ENCODE peak calls at places on chromosomes 4 and X, in seven cellular contexts. One of them, this sample, is unnamed.

GRCh38 chr4:86846921-86847320 is 2.3 kb downstream of the SLC10A6 start:
- DNase-seq in endodermal cell: no peak
- DNase-seq in effector memory CD4-positive, alpha-beta T cell: no peak
- DNase-seq in tibial artery: no peak
- DNase-seq in neural progenitor cell: no peak
- DNase-seq in body of pancreas: no peak
- DNase-seq in CD8-positive, alpha-beta T cell: no peak
- DNase-seq in this sample: peak; percentile 14

GRCh38 chr4:42149004-42149403 is 3.5 kb downstream of the BEND4 start:
- DNase-seq in endodermal cell: no peak
- DNase-seq in effector memory CD4-positive, alpha-beta T cell: no peak
- DNase-seq in tibial artery: no peak
- DNase-seq in neural progenitor cell: no peak
- DNase-seq in body of pancreas: no peak
- DNase-seq in CD8-positive, alpha-beta T cell: no peak
- DNase-seq in this sample: no peak

GRCh38 chr4:10947898-10948297 is 263.3 kb upstream of the CLNK start:
- DNase-seq in endodermal cell: no peak
- DNase-seq in effector memory CD4-positive, alpha-beta T cell: no peak
- DNase-seq in tibial artery: no peak
- DNase-seq in neural progenitor cell: no peak
- DNase-seq in body of pancreas: no peak
- DNase-seq in CD8-positive, alpha-beta T cell: no peak
- DNase-seq in this sample: no peak

GRCh38 chr4:35772291-35772690 is 472.0 kb downstream of the ARAP2 start:
- DNase-seq in endodermal cell: no peak
- DNase-seq in effector memory CD4-positive, alpha-beta T cell: no peak
- DNase-seq in tibial artery: no peak
- DNase-seq in neural progenitor cell: no peak
- DNase-seq in body of pancreas: no peak
- DNase-seq in CD8-positive, alpha-beta T cell: no peak
- DNase-seq in this sample: no peak

GRCh38 chrX:152904151-152905080 is 6.5 kb downstream of the ZNF185 start:
- DNase-seq in endodermal cell: peak; percentile 86
- DNase-seq in effector memory CD4-positive, alpha-beta T cell: no peak
- DNase-seq in tibial artery: no peak
- DNase-seq in neural progenitor cell: peak; percentile 49
- DNase-seq in body of pancreas: peak; percentile 70
- DNase-seq in CD8-positive, alpha-beta T cell: peak; percentile 1
- DNase-seq in this sample: peak; percentile 28

GRCh38 chrX:107710617-107711391 is 64.8 kb downstream of the TSC22D3 start:
- DNase-seq in endodermal cell: peak; percentile 73
- DNase-seq in effector memory CD4-positive, alpha-beta T cell: peak; percentile 55
- DNase-seq in tibial artery: peak; percentile 72
- DNase-seq in neural progenitor cell: peak; percentile 56
- DNase-seq in body of pancreas: peak; percentile 52
- DNase-seq in CD8-positive, alpha-beta T cell: peak; percentile 41
- DNase-seq in this sample: peak; percentile 74

GRCh38 chrX:65589304-65589703 is 54.7 kb upstream of the LAS1L start:
- DNase-seq in endodermal cell: no peak
- DNase-seq in effector memory CD4-positive, alpha-beta T cell: no peak
- DNase-seq in tibial artery: no peak
- DNase-seq in neural progenitor cell: no peak
- DNase-seq in body of pancreas: no peak
- DNase-seq in CD8-positive, alpha-beta T cell: no peak
- DNase-seq in this sample: no peak

GRCh38 chr4:137655286-137655685 is 123.0 kb upstream of the PCDH18 start:
- DNase-seq in endodermal cell: no peak
- DNase-seq in effector memory CD4-positive, alpha-beta T cell: no peak
- DNase-seq in tibial artery: no peak
- DNase-seq in neural progenitor cell: no peak
- DNase-seq in body of pancreas: no peak
- DNase-seq in CD8-positive, alpha-beta T cell: no peak
- DNase-seq in this sample: no peak

GRCh38 chr4:142406051-142406549 is 440.0 kb downstream of the INPP4B start:
- DNase-seq in endodermal cell: peak; percentile 72
- DNase-seq in effector memory CD4-positive, alpha-beta T cell: no peak
- DNase-seq in tibial artery: no peak
- DNase-seq in neural progenitor cell: no peak
- DNase-seq in body of pancreas: no peak
- DNase-seq in CD8-positive, alpha-beta T cell: no peak
- DNase-seq in this sample: no peak

GRCh38 chrX:66633541-66633940 is 5.3 kb downstream of the EDA2R start:
- DNase-seq in endodermal cell: no peak
- DNase-seq in effector memory CD4-positive, alpha-beta T cell: no peak
- DNase-seq in tibial artery: no peak
- DNase-seq in neural progenitor cell: no peak
- DNase-seq in body of pancreas: no peak
- DNase-seq in CD8-positive, alpha-beta T cell: no peak
- DNase-seq in this sample: no peak

GRCh38 chr4:56388311-56388710 is 1.0 kb upstream of the AASDH start:
- DNase-seq in endodermal cell: no peak
- DNase-seq in effector memory CD4-positive, alpha-beta T cell: no peak
- DNase-seq in tibial artery: no peak
- DNase-seq in neural progenitor cell: no peak
- DNase-seq in body of pancreas: no peak
- DNase-seq in CD8-positive, alpha-beta T cell: no peak
- DNase-seq in this sample: no peak

GRCh38 chr4:11720292-11720691 is 291.6 kb upstream of the HS3ST1 start:
- DNase-seq in endodermal cell: no peak
- DNase-seq in effector memory CD4-positive, alpha-beta T cell: no peak
- DNase-seq in tibial artery: no peak
- DNase-seq in neural progenitor cell: peak; percentile 53
- DNase-seq in body of pancreas: no peak
- DNase-seq in CD8-positive, alpha-beta T cell: no peak
- DNase-seq in this sample: peak; percentile 59

GRCh38 chr4:88765729-88766128 is 68.1 kb upstream of the NAP1L5 start:
- DNase-seq in endodermal cell: no peak
- DNase-seq in effector memory CD4-positive, alpha-beta T cell: no peak
- DNase-seq in tibial artery: peak; percentile 76
- DNase-seq in neural progenitor cell: no peak
- DNase-seq in body of pancreas: no peak
- DNase-seq in CD8-positive, alpha-beta T cell: no peak
- DNase-seq in this sample: no peak

GRCh38 chrX:124497386-124497785 is 151.0 kb downstream of the SH2D1A start:
- DNase-seq in endodermal cell: no peak
- DNase-seq in effector memory CD4-positive, alpha-beta T cell: no peak
- DNase-seq in tibial artery: no peak
- DNase-seq in neural progenitor cell: no peak
- DNase-seq in body of pancreas: no peak
- DNase-seq in CD8-positive, alpha-beta T cell: no peak
- DNase-seq in this sample: no peak

GRCh38 chr4:148778980-148779675 is 336.9 kb upstream of the NR3C2 start:
- DNase-seq in endodermal cell: no peak
- DNase-seq in effector memory CD4-positive, alpha-beta T cell: no peak
- DNase-seq in tibial artery: no peak
- DNase-seq in neural progenitor cell: no peak
- DNase-seq in body of pancreas: no peak
- DNase-seq in CD8-positive, alpha-beta T cell: no peak
- DNase-seq in this sample: no peak

GRCh38 chrX:53223955-53224859 is 800 bp downstream of the KDM5C start:
- DNase-seq in endodermal cell: no peak
- DNase-seq in effector memory CD4-positive, alpha-beta T cell: peak; percentile 8
- DNase-seq in tibial artery: no peak
- DNase-seq in neural progenitor cell: peak; percentile 55
- DNase-seq in body of pancreas: no peak
- DNase-seq in CD8-positive, alpha-beta T cell: no peak
- DNase-seq in this sample: peak; percentile 38

GRCh38 chrX:39158801-39159657 is 357.8 kb downstream of the MID1IP1 start:
- DNase-seq in endodermal cell: no peak
- DNase-seq in effector memory CD4-positive, alpha-beta T cell: no peak
- DNase-seq in tibial artery: no peak
- DNase-seq in neural progenitor cell: no peak
- DNase-seq in body of pancreas: no peak
- DNase-seq in CD8-positive, alpha-beta T cell: no peak
- DNase-seq in this sample: no peak

GRCh38 chr4:23700197-23700596 is 189.7 kb downstream of the PPARGC1A start:
- DNase-seq in endodermal cell: no peak
- DNase-seq in effector memory CD4-positive, alpha-beta T cell: no peak
- DNase-seq in tibial artery: no peak
- DNase-seq in neural progenitor cell: no peak
- DNase-seq in body of pancreas: no peak
- DNase-seq in CD8-positive, alpha-beta T cell: no peak
- DNase-seq in this sample: no peak

GRCh38 chr4:182925298-182925738 is 8.1 kb upstream of the DCTD start:
- DNase-seq in endodermal cell: peak; percentile 94
- DNase-seq in effector memory CD4-positive, alpha-beta T cell: peak; percentile 12
- DNase-seq in tibial artery: peak; percentile 83
- DNase-seq in neural progenitor cell: peak; percentile 83
- DNase-seq in body of pancreas: peak; percentile 90
- DNase-seq in CD8-positive, alpha-beta T cell: peak; percentile 44
- DNase-seq in this sample: peak; percentile 83

GRCh38 chrX:413322-414201 is 26.9 kb upstream of the PPP2R3B start:
- DNase-seq in endodermal cell: peak; percentile 87
- DNase-seq in effector memory CD4-positive, alpha-beta T cell: no peak
- DNase-seq in tibial artery: no peak
- DNase-seq in neural progenitor cell: peak; percentile 81
- DNase-seq in body of pancreas: no peak
- DNase-seq in CD8-positive, alpha-beta T cell: no peak
- DNase-seq in this sample: no peak

GRCh38 chr4:2500547-2500946 is 31.6 kb downstream of the RNF4 start:
- DNase-seq in endodermal cell: no peak
- DNase-seq in effector memory CD4-positive, alpha-beta T cell: no peak
- DNase-seq in tibial artery: no peak
- DNase-seq in neural progenitor cell: no peak
- DNase-seq in body of pancreas: no peak
- DNase-seq in CD8-positive, alpha-beta T cell: no peak
- DNase-seq in this sample: no peak

GRCh38 chr4:4507923-4508322 is 33.9 kb downstream of the STX18 start:
- DNase-seq in endodermal cell: no peak
- DNase-seq in effector memory CD4-positive, alpha-beta T cell: no peak
- DNase-seq in tibial artery: no peak
- DNase-seq in neural progenitor cell: no peak
- DNase-seq in body of pancreas: no peak
- DNase-seq in CD8-positive, alpha-beta T cell: no peak
- DNase-seq in this sample: peak; percentile 37

GRCh38 chrX:28552882-28553829 is 34.1 kb upstream of the IL1RAPL1 start:
- DNase-seq in endodermal cell: no peak
- DNase-seq in effector memory CD4-positive, alpha-beta T cell: no peak
- DNase-seq in tibial artery: no peak
- DNase-seq in neural progenitor cell: no peak
- DNase-seq in body of pancreas: no peak
- DNase-seq in CD8-positive, alpha-beta T cell: no peak
- DNase-seq in this sample: no peak

DNA sequence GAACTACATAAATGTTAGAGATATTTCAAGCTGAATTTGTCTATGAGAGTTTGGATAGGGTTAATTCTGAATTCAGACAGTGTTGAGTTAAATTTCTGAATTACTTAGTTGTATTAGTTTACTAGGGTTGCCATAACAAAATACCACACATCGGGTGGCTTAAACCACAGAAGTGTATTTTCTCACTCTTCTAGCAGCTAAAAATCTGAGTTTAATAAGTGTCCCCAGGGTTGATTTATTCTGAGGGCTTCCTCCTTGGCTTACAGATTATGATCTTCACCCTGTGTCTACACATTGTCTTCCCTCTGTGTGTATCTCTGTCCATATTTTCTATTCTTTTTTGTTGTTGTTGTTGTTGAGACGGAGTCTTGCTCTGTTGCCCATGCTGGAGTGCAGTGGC is 318.6 kb downstream of the PACRGL start:
- DNase-seq in endodermal cell: no peak
- DNase-seq in effector memory CD4-positive, alpha-beta T cell: no peak
- DNase-seq in tibial artery: no peak
- DNase-seq in neural progenitor cell: no peak
- DNase-seq in body of pancreas: no peak
- DNase-seq in CD8-positive, alpha-beta T cell: no peak
- DNase-seq in this sample: no peak
- H3K27ac ChIP-seq in endodermal cell: no peak overlapping the region
- H3K27ac ChIP-seq in effector memory CD4-positive, alpha-beta T cell: no peak overlapping the region
- H3K27ac ChIP-seq in tibial artery: no peak overlapping the region
- H3K27ac ChIP-seq in neural progenitor cell: no peak overlapping the region
- H3K27ac ChIP-seq in body of pancreas: no peak overlapping the region
- H3K27ac ChIP-seq in CD8-positive, alpha-beta T cell: no peak overlapping the region
- H3K27ac ChIP-seq in this sample: no peak overlapping the region

GRCh38 chrX:105775672-105776071 is 46.7 kb upstream of the NRK start:
- DNase-seq in endodermal cell: no peak
- DNase-seq in effector memory CD4-positive, alpha-beta T cell: no peak
- DNase-seq in tibial artery: no peak
- DNase-seq in neural progenitor cell: no peak
- DNase-seq in body of pancreas: no peak
- DNase-seq in CD8-positive, alpha-beta T cell: no peak
- DNase-seq in this sample: no peak
- H3K27ac ChIP-seq in endodermal cell: no peak overlapping the region
- H3K27ac ChIP-seq in effector memory CD4-positive, alpha-beta T cell: no peak overlapping the region
- H3K27ac ChIP-seq in tibial artery: no peak overlapping the region
- H3K27ac ChIP-seq in neural progenitor cell: no peak overlapping the region
- H3K27ac ChIP-seq in body of pancreas: no peak overlapping the region
- H3K27ac ChIP-seq in CD8-positive, alpha-beta T cell: no peak overlapping the region
- H3K27ac ChIP-seq in this sample: no peak overlapping the region

DNA sequence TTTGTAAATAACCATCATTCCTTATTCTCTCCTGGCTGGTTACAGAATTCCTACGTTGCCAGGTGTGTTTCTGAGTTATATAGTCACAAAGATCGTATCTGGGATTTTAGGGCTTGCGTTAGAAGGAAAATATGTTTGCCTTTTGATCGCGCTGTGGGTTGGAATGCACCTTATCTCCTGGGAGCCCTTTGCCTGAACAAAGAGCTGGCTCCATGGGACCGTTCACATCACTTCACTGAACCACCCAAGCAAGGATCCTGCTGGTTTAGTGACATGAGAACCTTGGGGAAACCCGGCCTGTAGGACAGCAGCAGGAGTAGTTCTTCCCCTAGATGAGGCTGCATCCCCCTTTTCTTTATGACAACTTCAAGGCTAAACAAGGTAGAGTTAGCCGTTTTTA is 51.6 kb downstream of the RS1 start:
- DNase-seq in endodermal cell: peak; percentile 50
- DNase-seq in effector memory CD4-positive, alpha-beta T cell: no peak
- DNase-seq in tibial artery: no peak
- DNase-seq in neural progenitor cell: peak; percentile 33
- DNase-seq in body of pancreas: peak; percentile 48
- DNase-seq in CD8-positive, alpha-beta T cell: no peak
- DNase-seq in this sample: peak; percentile 39
- H3K27ac ChIP-seq in endodermal cell: no peak overlapping the region
- H3K27ac ChIP-seq in effector memory CD4-positive, alpha-beta T cell: no peak overlapping the region
- H3K27ac ChIP-seq in tibial artery: no peak overlapping the region
- H3K27ac ChIP-seq in neural progenitor cell: no peak overlapping the region
- H3K27ac ChIP-seq in body of pancreas: no peak overlapping the region
- H3K27ac ChIP-seq in CD8-positive, alpha-beta T cell: no peak overlapping the region
- H3K27ac ChIP-seq in this sample: no peak overlapping the region

DNA sequence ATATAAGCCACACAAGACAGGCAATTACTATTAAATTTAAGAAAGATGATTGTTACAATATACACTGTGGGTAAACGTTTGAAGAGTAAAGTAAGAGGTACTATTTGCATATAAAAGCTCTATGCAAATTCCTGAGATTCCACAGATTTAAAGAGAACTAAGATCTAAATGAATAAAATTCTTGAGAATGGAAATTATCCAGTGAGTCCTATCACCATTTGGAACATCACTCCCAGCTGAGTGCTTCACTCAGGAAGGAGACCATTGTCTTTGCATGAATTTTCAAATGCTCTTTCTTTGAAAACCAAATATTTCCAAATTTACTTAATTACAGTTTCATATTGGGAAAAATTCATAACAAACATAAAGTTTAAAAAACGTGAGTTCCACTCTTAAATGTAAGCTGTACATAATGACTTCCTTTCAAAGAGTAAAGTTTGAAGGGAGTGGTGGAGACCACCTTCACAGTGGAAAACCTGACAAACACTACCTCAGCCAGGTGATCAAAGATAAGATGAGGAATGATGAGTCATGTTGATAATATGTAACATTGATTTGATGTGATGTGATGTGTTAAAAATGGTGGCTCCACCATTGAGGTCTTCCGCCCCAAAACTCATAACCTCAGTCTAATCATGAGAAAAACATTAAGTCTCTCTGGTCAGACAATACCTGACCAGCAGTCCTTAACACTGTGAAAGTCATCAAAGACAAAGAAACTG is 159.9 kb downstream of the BANK1 start:
- DNase-seq in endodermal cell: no peak
- DNase-seq in effector memory CD4-positive, alpha-beta T cell: no peak
- DNase-seq in tibial artery: no peak
- DNase-seq in neural progenitor cell: no peak
- DNase-seq in body of pancreas: no peak
- DNase-seq in CD8-positive, alpha-beta T cell: no peak
- DNase-seq in this sample: no peak
- H3K27ac ChIP-seq in endodermal cell: no peak overlapping the region
- H3K27ac ChIP-seq in effector memory CD4-positive, alpha-beta T cell: no peak overlapping the region
- H3K27ac ChIP-seq in tibial artery: no peak overlapping the region
- H3K27ac ChIP-seq in neural progenitor cell: no peak overlapping the region
- H3K27ac ChIP-seq in body of pancreas: no peak overlapping the region
- H3K27ac ChIP-seq in CD8-positive, alpha-beta T cell: no peak overlapping the region
- H3K27ac ChIP-seq in this sample: no peak overlapping the region

This sample was measured in small intestine.